ENCODE peak calls at places on chromosome 9, in five cellular contexts. One of them, this sample, is unnamed.
A peak's percentile ranks its signal among the peaks of the same experiment; 100 is the strongest.

GRCh38 chr9:33297455-33297854 is 7.1 kb downstream of the NFX1 start:
- DNase-seq in SK-N-SH: no peak
- DNase-seq in mammary epithelial cell: no peak
- DNase-seq in astrocyte: no peak
- DNase-seq in H1: no peak
- DNase-seq in this sample: no peak

GRCh38 chr9:97790542-97790941 is 62.5 kb upstream of the FOXE1 start:
- DNase-seq in SK-N-SH: no peak
- DNase-seq in H1: no peak
- DNase-seq in astrocyte: no peak
- DNase-seq in mammary epithelial cell: no peak
- DNase-seq in this sample: no peak

GRCh38 chr9:99400184-99400731 is 178.2 kb downstream of the SEC61B start:
- DNase-seq in H1: no peak
- DNase-seq in astrocyte: no peak
- DNase-seq in SK-N-SH: peak; percentile 37
- DNase-seq in mammary epithelial cell: no peak
- DNase-seq in this sample: no peak

GRCh38 chr9:105064248-105065118 is 136.5 kb upstream of the ABCA1 start:
- DNase-seq in astrocyte: peak; percentile 97
- DNase-seq in H1: no peak
- DNase-seq in SK-N-SH: peak; percentile 79
- DNase-seq in mammary epithelial cell: peak; percentile 97
- DNase-seq in this sample: peak; percentile 91

GRCh38 chr9:9893837-9894236 is 719.0 kb downstream of the PTPRD start:
- DNase-seq in H1: no peak
- DNase-seq in SK-N-SH: no peak
- DNase-seq in astrocyte: no peak
- DNase-seq in mammary epithelial cell: peak; percentile 41
- DNase-seq in this sample: no peak

GRCh38 chr9:84773023-84773422 is 103.5 kb downstream of the NTRK2 start:
- DNase-seq in SK-N-SH: no peak
- DNase-seq in H1: no peak
- DNase-seq in mammary epithelial cell: peak; percentile 78
- DNase-seq in astrocyte: peak; percentile 81
- DNase-seq in this sample: no peak

GRCh38 chr9:109068764-109069163 is 51.0 kb downstream of the TMEM245 start:
- DNase-seq in H1: no peak
- DNase-seq in astrocyte: no peak
- DNase-seq in SK-N-SH: no peak
- DNase-seq in mammary epithelial cell: no peak
- DNase-seq in this sample: no peak

GRCh38 chr9:114186793-114187289 is 31.5 kb downstream of the COL27A1 start:
- DNase-seq in mammary epithelial cell: no peak
- DNase-seq in SK-N-SH: peak; percentile 62
- DNase-seq in H1: no peak
- DNase-seq in astrocyte: no peak
- DNase-seq in this sample: no peak

GRCh38 chr9:101117091-101117490 is 88.6 kb downstream of the PLPPR1 start:
- DNase-seq in SK-N-SH: no peak
- DNase-seq in mammary epithelial cell: no peak
- DNase-seq in H1: no peak
- DNase-seq in astrocyte: no peak
- DNase-seq in this sample: no peak

GRCh38 chr9:78207319-78207718 is 28.6 kb upstream of the CEP78 start:
- DNase-seq in astrocyte: no peak
- DNase-seq in H1: no peak
- DNase-seq in SK-N-SH: no peak
- DNase-seq in mammary epithelial cell: no peak
- DNase-seq in this sample: no peak

GRCh38 chr9:17291766-17292165 is 156.9 kb downstream of the CNTLN start:
- DNase-seq in H1: no peak
- DNase-seq in SK-N-SH: no peak
- DNase-seq in mammary epithelial cell: peak; percentile 36
- DNase-seq in astrocyte: peak; percentile 77
- DNase-seq in this sample: peak; percentile 9

GRCh38 chr9:21505425-21506179 is 23.5 kb upstream of the IFNE start:
- DNase-seq in mammary epithelial cell: peak; percentile 80
- DNase-seq in astrocyte: peak; percentile 65
- DNase-seq in SK-N-SH: no peak
- DNase-seq in H1: no peak
- DNase-seq in this sample: no peak

GRCh38 chr9:105204416-105204815 is 40.0 kb upstream of the SLC44A1 start:
- DNase-seq in SK-N-SH: no peak
- DNase-seq in mammary epithelial cell: no peak
- DNase-seq in H1: no peak
- DNase-seq in astrocyte: peak; percentile 37
- DNase-seq in this sample: no peak

GRCh38 chr9:22041792-22042191 is 32.7 kb upstream of the CDKN2B start:
- DNase-seq in astrocyte: peak; percentile 34
- DNase-seq in mammary epithelial cell: peak; percentile 94
- DNase-seq in H1: no peak
- DNase-seq in SK-N-SH: no peak
- DNase-seq in this sample: peak; percentile 73

GRCh38 chr9:73116030-73116429 is 35.6 kb upstream of the ANXA1 start:
- DNase-seq in H1: no peak
- DNase-seq in astrocyte: peak; percentile 85
- DNase-seq in SK-N-SH: no peak
- DNase-seq in mammary epithelial cell: peak; percentile 90
- DNase-seq in this sample: peak; percentile 71

GRCh38 chr9:99601506-99601905 is 220.2 kb upstream of the NR4A3 start:
- DNase-seq in H1: no peak
- DNase-seq in SK-N-SH: no peak
- DNase-seq in mammary epithelial cell: no peak
- DNase-seq in astrocyte: no peak
- DNase-seq in this sample: no peak

GRCh38 chr9:82168585-82168984 is 180.0 kb downstream of the SPATA31D1 start:
- DNase-seq in astrocyte: peak; percentile 72
- DNase-seq in H1: no peak
- DNase-seq in mammary epithelial cell: peak; percentile 91
- DNase-seq in SK-N-SH: no peak
- DNase-seq in this sample: no peak

GRCh38 chr9:134532084-134532483 is 109.5 kb upstream of the COL5A1 start:
- DNase-seq in H1: no peak
- DNase-seq in astrocyte: no peak
- DNase-seq in mammary epithelial cell: no peak
- DNase-seq in SK-N-SH: no peak
- DNase-seq in this sample: no peak

GRCh38 chr9:80500300-80500699 is 928.5 kb downstream of the TLE4 start:
- DNase-seq in astrocyte: no peak
- DNase-seq in SK-N-SH: no peak
- DNase-seq in H1: no peak
- DNase-seq in mammary epithelial cell: no peak
- DNase-seq in this sample: no peak

GRCh38 chr9:116809656-116810055 is 122.6 kb downstream of the TRIM32 start:
- DNase-seq in astrocyte: no peak
- DNase-seq in H1: no peak
- DNase-seq in mammary epithelial cell: peak; percentile 50
- DNase-seq in SK-N-SH: no peak
- DNase-seq in this sample: no peak

GRCh38 chr9:87278971-87279731 is 218.5 kb upstream of the DAPK1 start:
- DNase-seq in astrocyte: peak; percentile 47
- DNase-seq in H1: no peak
- DNase-seq in SK-N-SH: no peak
- DNase-seq in mammary epithelial cell: peak; percentile 26
- DNase-seq in this sample: peak; percentile 66

GRCh38 chr9:135516132-135516860 is 4.9 kb upstream of the LCN1 start:
- DNase-seq in mammary epithelial cell: no peak
- DNase-seq in astrocyte: no peak
- DNase-seq in H1: no peak
- DNase-seq in SK-N-SH: no peak
- DNase-seq in this sample: no peak

GRCh38 chr9:495739-496138 is 281.1 kb downstream of the DOCK8 start:
- DNase-seq in mammary epithelial cell: no peak
- DNase-seq in H1: no peak
- DNase-seq in SK-N-SH: no peak
- DNase-seq in astrocyte: no peak
- DNase-seq in this sample: no peak

GRCh38 chr9:127057970-127058644 is 64.3 kb downstream of the ANGPTL2 start:
- DNase-seq in H1: no peak
- DNase-seq in astrocyte: no peak
- DNase-seq in mammary epithelial cell: no peak
- DNase-seq in SK-N-SH: no peak
- DNase-seq in this sample: peak; percentile 10

GRCh38 chr9:79939819-79940218 is 368.1 kb downstream of the TLE4 start:
- DNase-seq in astrocyte: peak; percentile 2
- DNase-seq in SK-N-SH: peak; percentile 5
- DNase-seq in mammary epithelial cell: no peak
- DNase-seq in H1: no peak
- DNase-seq in this sample: peak; percentile 36

DNA sequence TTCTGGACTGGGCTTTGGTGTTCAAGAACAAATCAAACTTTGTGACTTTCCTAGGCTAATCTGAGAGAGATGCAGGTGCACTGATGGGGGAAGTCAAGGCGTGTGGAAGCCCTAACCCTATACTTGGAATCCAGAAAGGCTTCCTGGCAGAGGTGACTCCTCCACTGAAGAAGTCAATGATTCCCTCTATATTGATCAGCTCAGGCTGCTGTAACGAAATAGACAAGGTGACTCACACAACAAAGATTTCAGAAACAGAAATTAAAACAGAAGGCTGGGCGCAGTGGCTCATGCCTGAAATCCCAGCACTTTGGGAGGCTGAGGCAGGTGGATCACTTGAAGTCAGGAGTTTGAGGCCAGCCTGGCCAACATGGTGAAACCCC is 69.6 kb upstream of the GGTA1 start:
- DNase-seq in mammary epithelial cell: no peak
- DNase-seq in SK-N-SH: no peak
- DNase-seq in H1: no peak
- DNase-seq in astrocyte: no peak
- DNase-seq in this sample: no peak
- H3K9ac ChIP-seq in mammary epithelial cell: no peak overlapping the region
- H3K9ac ChIP-seq in SK-N-SH: peak overlapping the region; percentile 76
- H3K9ac ChIP-seq in H1: no peak overlapping the region
- H3K9ac ChIP-seq in astrocyte: no peak overlapping the region
- H3K9ac ChIP-seq in this sample: no peak overlapping the region

DNA sequence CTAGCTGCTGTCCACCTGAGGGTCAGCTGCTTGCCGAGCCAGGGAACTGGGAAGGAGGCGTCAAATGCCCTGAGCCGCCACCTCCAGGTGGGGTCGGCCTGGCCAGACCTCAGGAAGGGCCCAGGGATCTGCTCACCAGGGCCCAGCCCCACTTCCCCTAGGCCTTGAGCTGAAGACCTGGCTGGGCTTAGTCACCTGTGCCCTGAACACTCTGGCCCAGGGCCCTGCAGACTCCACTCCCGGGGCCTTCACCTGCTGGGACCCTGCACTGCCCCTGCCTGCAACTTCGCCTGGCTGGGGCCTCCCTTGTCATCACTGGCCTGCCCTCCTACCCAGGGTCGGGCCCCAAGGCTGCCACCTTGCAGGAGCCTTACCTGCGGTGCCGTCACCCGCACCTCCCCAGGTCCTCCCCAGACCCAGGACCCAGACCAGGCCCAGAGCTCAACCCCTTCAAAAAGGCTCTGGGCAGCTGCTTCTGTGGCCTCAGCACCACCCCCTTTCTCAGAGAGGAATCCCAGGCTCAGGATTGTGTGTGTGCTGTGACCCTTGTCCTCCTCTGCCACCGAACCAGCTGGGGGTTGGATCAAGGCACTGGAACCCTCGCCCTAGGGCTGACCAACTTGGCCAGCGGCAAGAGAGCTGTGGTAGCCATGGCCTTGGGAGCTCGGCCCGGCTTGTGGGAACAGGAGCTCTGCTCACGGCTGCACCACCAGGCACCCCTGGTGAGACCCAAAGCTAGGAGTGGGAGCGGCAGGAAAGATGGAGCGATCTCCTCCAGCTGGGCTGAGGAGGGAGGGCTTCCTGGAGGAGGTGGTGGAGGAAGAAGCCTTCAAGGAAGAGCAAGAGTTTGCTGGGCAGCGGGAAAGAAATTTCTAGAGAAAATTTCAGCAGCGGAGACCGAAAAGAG is 1.2 kb upstream of the NELFB start:
- DNase-seq in SK-N-SH: no peak
- DNase-seq in mammary epithelial cell: no peak
- DNase-seq in astrocyte: no peak
- DNase-seq in H1: no peak
- DNase-seq in this sample: peak; percentile 11
- H3K4me3 ChIP-seq in SK-N-SH: peak overlapping the region; percentile 94
- H3K4me3 ChIP-seq in mammary epithelial cell: peak overlapping the region; percentile 70
- H3K4me3 ChIP-seq in astrocyte: peak overlapping the region; percentile 97
- H3K4me3 ChIP-seq in H1: peak overlapping the region; percentile 85
- H3K4me3 ChIP-seq in this sample: peak overlapping the region; percentile 98

GRCh38 chr9:124008307-124008854 is 3.2 kb upstream of the LHX2 start:
- DNase-seq in H1: no peak
- DNase-seq in SK-N-SH: peak; percentile 54
- DNase-seq in astrocyte: no peak
- DNase-seq in mammary epithelial cell: no peak
- DNase-seq in this sample: no peak

GRCh38 chr9:124007468-124008306 is 3.9 kb upstream of the LHX2 start:
- DNase-seq in astrocyte: no peak
- DNase-seq in mammary epithelial cell: no peak
- DNase-seq in SK-N-SH: no peak
- DNase-seq in H1: no peak
- DNase-seq in this sample: no peak

GRCh38 chr9:124006448-124007156 is 5.0 kb upstream of the LHX2 start:
- DNase-seq in H1: no peak
- DNase-seq in SK-N-SH: no peak
- DNase-seq in astrocyte: no peak
- DNase-seq in mammary epithelial cell: no peak
- DNase-seq in this sample: no peak

GRCh38 chr9:124005372-124005771 is 6.2 kb upstream of the LHX2 start:
- DNase-seq in mammary epithelial cell: no peak
- DNase-seq in SK-N-SH: no peak
- DNase-seq in astrocyte: no peak
- DNase-seq in H1: no peak
- DNase-seq in this sample: no peak

GRCh38 chr9:124007157-124007460 is 4.5 kb upstream of the LHX2 start:
- DNase-seq in astrocyte: no peak
- DNase-seq in H1: no peak
- DNase-seq in mammary epithelial cell: no peak
- DNase-seq in SK-N-SH: no peak
- DNase-seq in this sample: no peak
- H3K9me3 ChIP-seq in astrocyte: no peaks in the 10 kb centered on the region
- H3K9me3 ChIP-seq in H1: no peaks in the 10 kb centered on the region
- H3K9me3 ChIP-seq in mammary epithelial cell: no peaks in the 10 kb centered on the region
- H3K9me3 ChIP-seq in SK-N-SH: no peaks in the 10 kb centered on the region
- H3K9me3 ChIP-seq in this sample: no peaks in the 10 kb centered on the region

GRCh38 chr9:36470891-36471290 is 70.8 kb upstream of the RNF38 start:
- DNase-seq in H1: no peak
- DNase-seq in SK-N-SH: no peak
- DNase-seq in astrocyte: peak; percentile 41
- DNase-seq in mammary epithelial cell: peak; percentile 68
- DNase-seq in this sample: peak; percentile 87
- H3K9ac ChIP-seq in H1: no peak overlapping the region
- H3K9ac ChIP-seq in SK-N-SH: peak overlapping the region; percentile 12
- H3K9ac ChIP-seq in astrocyte: peak overlapping the region; percentile 57
- H3K9ac ChIP-seq in mammary epithelial cell: peak overlapping the region; percentile 48
- H3K9ac ChIP-seq in this sample: peak overlapping the region; percentile 82

GRCh38 chr9:2043881-2044462 is 28.8 kb downstream of the SMARCA2 start:
- DNase-seq in H1: no peak
- DNase-seq in SK-N-SH: no peak
- DNase-seq in mammary epithelial cell: no peak
- DNase-seq in astrocyte: no peak
- DNase-seq in this sample: no peak
- H3K4me3 ChIP-seq in H1: no peak overlapping the region
- H3K4me3 ChIP-seq in SK-N-SH: no peak overlapping the region
- H3K4me3 ChIP-seq in mammary epithelial cell: no peak overlapping the region
- H3K4me3 ChIP-seq in astrocyte: no peak overlapping the region
- H3K4me3 ChIP-seq in this sample: no peak overlapping the region

GRCh38 chr9:113018247-113018646 is 6.3 kb upstream of the ZNF883 start:
- DNase-seq in SK-N-SH: no peak
- DNase-seq in astrocyte: no peak
- DNase-seq in mammary epithelial cell: no peak
- DNase-seq in H1: no peak
- DNase-seq in this sample: no peak
- H3K9me3 ChIP-seq in SK-N-SH: no peaks in the 10 kb centered on the region
- H3K9me3 ChIP-seq in astrocyte: no peaks in the 10 kb centered on the region
- H3K9me3 ChIP-seq in mammary epithelial cell: no peaks in the 10 kb centered on the region
- H3K9me3 ChIP-seq in H1: peaks cover 18% of the 10 kb centered on the region
- H3K9me3 ChIP-seq in this sample: peaks cover 62% of the 10 kb centered on the region